ENCODE peak calls at places on chromosomes 11 and 22, in eight cellular contexts. One of them, this sample, is unnamed.
A peak's percentile ranks its signal among the peaks of the same experiment; 100 is the strongest.

GRCh38 chr22:49251371-49251770 is 576.3 kb downstream of the BRD1 start:
- DNase-seq in T-cell: no peak
- DNase-seq in ovary: no peak
- DNase-seq in amniotic epithelial cell: no peak
- DNase-seq in stimulated activated CD8-positive, alpha-beta memory T cell treated with anti-CD3 and anti-CD28 coated beads, Interleukin-2, amount 100 ng/mL, for 48 hours: no peak
- DNase-seq in Calu3: no peak
- DNase-seq in T-helper 2 cell: no peak
- DNase-seq in activated CD4-positive, alpha-beta memory T cell treated with anti-CD3 and anti-CD28 coated beads for 36 hours: no peak
- DNase-seq in this sample: no peak

GRCh38 chr11:14773755-14774154 is 118.3 kb downstream of the CYP2R1 start:
- DNase-seq in stimulated activated CD8-positive, alpha-beta memory T cell treated with anti-CD3 and anti-CD28 coated beads, Interleukin-2, amount 100 ng/mL, for 48 hours: no peak
- DNase-seq in Calu3: peak; percentile 2
- DNase-seq in amniotic epithelial cell: peak; percentile 31
- DNase-seq in T-helper 2 cell: no peak
- DNase-seq in ovary: no peak
- DNase-seq in activated CD4-positive, alpha-beta memory T cell treated with anti-CD3 and anti-CD28 coated beads for 36 hours: peak; percentile 16
- DNase-seq in T-cell: no peak
- DNase-seq in this sample: no peak

GRCh38 chr22:26461188-26461810 is 22.3 kb downstream of the HPS4 start:
- DNase-seq in activated CD4-positive, alpha-beta memory T cell treated with anti-CD3 and anti-CD28 coated beads for 36 hours: peak; percentile 42
- DNase-seq in ovary: no peak
- DNase-seq in amniotic epithelial cell: peak; percentile 38
- DNase-seq in T-helper 2 cell: no peak
- DNase-seq in stimulated activated CD8-positive, alpha-beta memory T cell treated with anti-CD3 and anti-CD28 coated beads, Interleukin-2, amount 100 ng/mL, for 48 hours: peak; percentile 24
- DNase-seq in Calu3: peak; percentile 71
- DNase-seq in T-cell: no peak
- DNase-seq in this sample: peak; percentile 50

GRCh38 chr11:120336641-120337132 is 474 bp downstream of the ARHGEF12 start:
- DNase-seq in amniotic epithelial cell: no peak
- DNase-seq in T-cell: no peak
- DNase-seq in T-helper 2 cell: peak; percentile 3
- DNase-seq in stimulated activated CD8-positive, alpha-beta memory T cell treated with anti-CD3 and anti-CD28 coated beads, Interleukin-2, amount 100 ng/mL, for 48 hours: no peak
- DNase-seq in activated CD4-positive, alpha-beta memory T cell treated with anti-CD3 and anti-CD28 coated beads for 36 hours: peak; percentile 42
- DNase-seq in ovary: peak; percentile 51
- DNase-seq in Calu3: no peak
- DNase-seq in this sample: no peak

GRCh38 chr11:36931167-36931566 is 333.1 kb upstream of the RAG2 start:
- DNase-seq in ovary: no peak
- DNase-seq in activated CD4-positive, alpha-beta memory T cell treated with anti-CD3 and anti-CD28 coated beads for 36 hours: no peak
- DNase-seq in T-helper 2 cell: no peak
- DNase-seq in Calu3: no peak
- DNase-seq in stimulated activated CD8-positive, alpha-beta memory T cell treated with anti-CD3 and anti-CD28 coated beads, Interleukin-2, amount 100 ng/mL, for 48 hours: no peak
- DNase-seq in amniotic epithelial cell: no peak
- DNase-seq in T-cell: no peak
- DNase-seq in this sample: no peak

GRCh38 chr22:23225724-23226496 is 45.6 kb downstream of the BCR start:
- DNase-seq in T-helper 2 cell: peak; percentile 49
- DNase-seq in Calu3: peak; percentile 81
- DNase-seq in ovary: no peak
- DNase-seq in activated CD4-positive, alpha-beta memory T cell treated with anti-CD3 and anti-CD28 coated beads for 36 hours: peak; percentile 60
- DNase-seq in T-cell: peak; percentile 35
- DNase-seq in stimulated activated CD8-positive, alpha-beta memory T cell treated with anti-CD3 and anti-CD28 coated beads, Interleukin-2, amount 100 ng/mL, for 48 hours: no peak
- DNase-seq in amniotic epithelial cell: peak; percentile 29
- DNase-seq in this sample: peak; percentile 62

GRCh38 chr11:11628651-11629050 is 6.8 kb upstream of the GALNT18 start:
- DNase-seq in stimulated activated CD8-positive, alpha-beta memory T cell treated with anti-CD3 and anti-CD28 coated beads, Interleukin-2, amount 100 ng/mL, for 48 hours: no peak
- DNase-seq in amniotic epithelial cell: no peak
- DNase-seq in T-helper 2 cell: no peak
- DNase-seq in Calu3: no peak
- DNase-seq in ovary: no peak
- DNase-seq in T-cell: no peak
- DNase-seq in activated CD4-positive, alpha-beta memory T cell treated with anti-CD3 and anti-CD28 coated beads for 36 hours: no peak
- DNase-seq in this sample: no peak

GRCh38 chr11:73265278-73265810 is 6.8 kb upstream of the P2RY6 start:
- DNase-seq in activated CD4-positive, alpha-beta memory T cell treated with anti-CD3 and anti-CD28 coated beads for 36 hours: no peak
- DNase-seq in Calu3: no peak
- DNase-seq in amniotic epithelial cell: peak; percentile 46
- DNase-seq in stimulated activated CD8-positive, alpha-beta memory T cell treated with anti-CD3 and anti-CD28 coated beads, Interleukin-2, amount 100 ng/mL, for 48 hours: no peak
- DNase-seq in T-helper 2 cell: no peak
- DNase-seq in T-cell: no peak
- DNase-seq in ovary: no peak
- DNase-seq in this sample: no peak

GRCh38 chr11:2525941-2526807 is 81.4 kb downstream of the KCNQ1 start:
- DNase-seq in activated CD4-positive, alpha-beta memory T cell treated with anti-CD3 and anti-CD28 coated beads for 36 hours: no peak
- DNase-seq in stimulated activated CD8-positive, alpha-beta memory T cell treated with anti-CD3 and anti-CD28 coated beads, Interleukin-2, amount 100 ng/mL, for 48 hours: no peak
- DNase-seq in T-helper 2 cell: no peak
- DNase-seq in Calu3: no peak
- DNase-seq in T-cell: no peak
- DNase-seq in amniotic epithelial cell: no peak
- DNase-seq in ovary: peak; percentile 7
- DNase-seq in this sample: no peak

GRCh38 chr11:115607621-115608191 is 103.5 kb upstream of the CADM1 start:
- DNase-seq in activated CD4-positive, alpha-beta memory T cell treated with anti-CD3 and anti-CD28 coated beads for 36 hours: no peak
- DNase-seq in ovary: no peak
- DNase-seq in T-cell: no peak
- DNase-seq in T-helper 2 cell: no peak
- DNase-seq in stimulated activated CD8-positive, alpha-beta memory T cell treated with anti-CD3 and anti-CD28 coated beads, Interleukin-2, amount 100 ng/mL, for 48 hours: no peak
- DNase-seq in Calu3: no peak
- DNase-seq in amniotic epithelial cell: no peak
- DNase-seq in this sample: no peak

GRCh38 chr11:2778630-2779498 is 79.1 kb upstream of the KCNQ1OT1 start:
- DNase-seq in T-helper 2 cell: no peak
- DNase-seq in Calu3: peak; percentile 68
- DNase-seq in activated CD4-positive, alpha-beta memory T cell treated with anti-CD3 and anti-CD28 coated beads for 36 hours: peak; percentile 6
- DNase-seq in T-cell: no peak
- DNase-seq in stimulated activated CD8-positive, alpha-beta memory T cell treated with anti-CD3 and anti-CD28 coated beads, Interleukin-2, amount 100 ng/mL, for 48 hours: no peak
- DNase-seq in ovary: peak; percentile 80
- DNase-seq in amniotic epithelial cell: peak; percentile 89
- DNase-seq in this sample: no peak

GRCh38 chr11:44631831-44632230 is 66.4 kb downstream of the CD82 start:
- DNase-seq in T-cell: no peak
- DNase-seq in activated CD4-positive, alpha-beta memory T cell treated with anti-CD3 and anti-CD28 coated beads for 36 hours: no peak
- DNase-seq in T-helper 2 cell: no peak
- DNase-seq in Calu3: no peak
- DNase-seq in ovary: no peak
- DNase-seq in stimulated activated CD8-positive, alpha-beta memory T cell treated with anti-CD3 and anti-CD28 coated beads, Interleukin-2, amount 100 ng/mL, for 48 hours: no peak
- DNase-seq in amniotic epithelial cell: no peak
- DNase-seq in this sample: no peak

GRCh38 chr11:12677131-12677530 is 2.9 kb downstream of the TEAD1 start:
- DNase-seq in T-helper 2 cell: no peak
- DNase-seq in activated CD4-positive, alpha-beta memory T cell treated with anti-CD3 and anti-CD28 coated beads for 36 hours: no peak
- DNase-seq in stimulated activated CD8-positive, alpha-beta memory T cell treated with anti-CD3 and anti-CD28 coated beads, Interleukin-2, amount 100 ng/mL, for 48 hours: no peak
- DNase-seq in ovary: peak; percentile 34
- DNase-seq in Calu3: no peak
- DNase-seq in amniotic epithelial cell: peak; percentile 63
- DNase-seq in T-cell: no peak
- DNase-seq in this sample: no peak

GRCh38 chr22:24392218-24392931 is 35.0 kb upstream of the ADORA2A start:
- DNase-seq in amniotic epithelial cell: no peak
- DNase-seq in ovary: no peak
- DNase-seq in T-cell: no peak
- DNase-seq in Calu3: no peak
- DNase-seq in stimulated activated CD8-positive, alpha-beta memory T cell treated with anti-CD3 and anti-CD28 coated beads, Interleukin-2, amount 100 ng/mL, for 48 hours: no peak
- DNase-seq in activated CD4-positive, alpha-beta memory T cell treated with anti-CD3 and anti-CD28 coated beads for 36 hours: no peak
- DNase-seq in T-helper 2 cell: no peak
- DNase-seq in this sample: no peak

GRCh38 chr22:45804986-45805325 is 133.3 kb downstream of the ATXN10 start:
- DNase-seq in T-cell: no peak
- DNase-seq in activated CD4-positive, alpha-beta memory T cell treated with anti-CD3 and anti-CD28 coated beads for 36 hours: no peak
- DNase-seq in stimulated activated CD8-positive, alpha-beta memory T cell treated with anti-CD3 and anti-CD28 coated beads, Interleukin-2, amount 100 ng/mL, for 48 hours: no peak
- DNase-seq in Calu3: peak; percentile 43
- DNase-seq in amniotic epithelial cell: peak; percentile 100
- DNase-seq in ovary: no peak
- DNase-seq in T-helper 2 cell: no peak
- DNase-seq in this sample: peak; percentile 80

GRCh38 chr11:4482445-4482844 is at the start of gene OR52K1:
- DNase-seq in activated CD4-positive, alpha-beta memory T cell treated with anti-CD3 and anti-CD28 coated beads for 36 hours: no peak
- DNase-seq in T-helper 2 cell: no peak
- DNase-seq in ovary: no peak
- DNase-seq in Calu3: no peak
- DNase-seq in stimulated activated CD8-positive, alpha-beta memory T cell treated with anti-CD3 and anti-CD28 coated beads, Interleukin-2, amount 100 ng/mL, for 48 hours: no peak
- DNase-seq in amniotic epithelial cell: no peak
- DNase-seq in T-cell: no peak
- DNase-seq in this sample: no peak

GRCh38 chr11:2621919-2622318 is 77.9 kb downstream of the KCNQ1OT1 start:
- DNase-seq in ovary: no peak
- DNase-seq in stimulated activated CD8-positive, alpha-beta memory T cell treated with anti-CD3 and anti-CD28 coated beads, Interleukin-2, amount 100 ng/mL, for 48 hours: no peak
- DNase-seq in activated CD4-positive, alpha-beta memory T cell treated with anti-CD3 and anti-CD28 coated beads for 36 hours: no peak
- DNase-seq in T-helper 2 cell: no peak
- DNase-seq in amniotic epithelial cell: no peak
- DNase-seq in Calu3: no peak
- DNase-seq in T-cell: no peak
- DNase-seq in this sample: no peak

GRCh38 chr11:65422104-65422632 is 430 bp upstream of the NEAT1 start:
- DNase-seq in ovary: peak; percentile 99
- DNase-seq in activated CD4-positive, alpha-beta memory T cell treated with anti-CD3 and anti-CD28 coated beads for 36 hours: peak; percentile 98
- DNase-seq in T-cell: peak; percentile 74
- DNase-seq in stimulated activated CD8-positive, alpha-beta memory T cell treated with anti-CD3 and anti-CD28 coated beads, Interleukin-2, amount 100 ng/mL, for 48 hours: peak; percentile 96
- DNase-seq in T-helper 2 cell: peak; percentile 80
- DNase-seq in amniotic epithelial cell: peak; percentile 96
- DNase-seq in Calu3: peak; percentile 97
- DNase-seq in this sample: peak; percentile 87

GRCh38 chr11:61075891-61076290 is 26.4 kb upstream of the CD5 start:
- DNase-seq in T-helper 2 cell: no peak
- DNase-seq in Calu3: peak; percentile 68
- DNase-seq in ovary: peak; percentile 54
- DNase-seq in activated CD4-positive, alpha-beta memory T cell treated with anti-CD3 and anti-CD28 coated beads for 36 hours: peak; percentile 32
- DNase-seq in T-cell: no peak
- DNase-seq in amniotic epithelial cell: peak; percentile 78
- DNase-seq in stimulated activated CD8-positive, alpha-beta memory T cell treated with anti-CD3 and anti-CD28 coated beads, Interleukin-2, amount 100 ng/mL, for 48 hours: no peak
- DNase-seq in this sample: no peak

GRCh38 chr22:42190274-42190673 is 59.7 kb upstream of the CYP2D6 start:
- DNase-seq in Calu3: no peak
- DNase-seq in T-cell: no peak
- DNase-seq in stimulated activated CD8-positive, alpha-beta memory T cell treated with anti-CD3 and anti-CD28 coated beads, Interleukin-2, amount 100 ng/mL, for 48 hours: no peak
- DNase-seq in T-helper 2 cell: no peak
- DNase-seq in ovary: no peak
- DNase-seq in amniotic epithelial cell: peak; percentile 29
- DNase-seq in activated CD4-positive, alpha-beta memory T cell treated with anti-CD3 and anti-CD28 coated beads for 36 hours: no peak
- DNase-seq in this sample: no peak

GRCh38 chr11:121575250-121575962 is 122.6 kb upstream of the SORL1-AS1 start:
- DNase-seq in T-helper 2 cell: no peak
- DNase-seq in activated CD4-positive, alpha-beta memory T cell treated with anti-CD3 and anti-CD28 coated beads for 36 hours: peak; percentile 22
- DNase-seq in stimulated activated CD8-positive, alpha-beta memory T cell treated with anti-CD3 and anti-CD28 coated beads, Interleukin-2, amount 100 ng/mL, for 48 hours: no peak
- DNase-seq in Calu3: no peak
- DNase-seq in T-cell: no peak
- DNase-seq in ovary: peak; percentile 93
- DNase-seq in amniotic epithelial cell: peak; percentile 85
- DNase-seq in this sample: no peak

GRCh38 chr11:65654375-65655349 is 8.1 kb downstream of the RELA start:
- DNase-seq in ovary: no peak
- DNase-seq in activated CD4-positive, alpha-beta memory T cell treated with anti-CD3 and anti-CD28 coated beads for 36 hours: no peak
- DNase-seq in T-helper 2 cell: no peak
- DNase-seq in Calu3: no peak
- DNase-seq in stimulated activated CD8-positive, alpha-beta memory T cell treated with anti-CD3 and anti-CD28 coated beads, Interleukin-2, amount 100 ng/mL, for 48 hours: no peak
- DNase-seq in T-cell: no peak
- DNase-seq in amniotic epithelial cell: no peak
- DNase-seq in this sample: no peak

GRCh38 chr11:12642040-12642439 is 32.2 kb upstream of the TEAD1 start:
- DNase-seq in amniotic epithelial cell: peak; percentile 79
- DNase-seq in ovary: no peak
- DNase-seq in T-helper 2 cell: no peak
- DNase-seq in Calu3: no peak
- DNase-seq in T-cell: no peak
- DNase-seq in stimulated activated CD8-positive, alpha-beta memory T cell treated with anti-CD3 and anti-CD28 coated beads, Interleukin-2, amount 100 ng/mL, for 48 hours: no peak
- DNase-seq in activated CD4-positive, alpha-beta memory T cell treated with anti-CD3 and anti-CD28 coated beads for 36 hours: no peak
- DNase-seq in this sample: no peak

GRCh38 chr11:81870066-81870412 is 863.6 kb downstream of the FAM181B start:
- DNase-seq in Calu3: no peak
- DNase-seq in amniotic epithelial cell: no peak
- DNase-seq in T-helper 2 cell: no peak
- DNase-seq in stimulated activated CD8-positive, alpha-beta memory T cell treated with anti-CD3 and anti-CD28 coated beads, Interleukin-2, amount 100 ng/mL, for 48 hours: no peak
- DNase-seq in ovary: no peak
- DNase-seq in T-cell: no peak
- DNase-seq in activated CD4-positive, alpha-beta memory T cell treated with anti-CD3 and anti-CD28 coated beads for 36 hours: no peak
- DNase-seq in this sample: no peak

GRCh38 chr11:16933756-16934603 is 80.2 kb downstream of the PLEKHA7 start:
- DNase-seq in ovary: peak; percentile 56
- DNase-seq in amniotic epithelial cell: peak; percentile 86
- DNase-seq in T-cell: no peak
- DNase-seq in T-helper 2 cell: no peak
- DNase-seq in activated CD4-positive, alpha-beta memory T cell treated with anti-CD3 and anti-CD28 coated beads for 36 hours: no peak
- DNase-seq in stimulated activated CD8-positive, alpha-beta memory T cell treated with anti-CD3 and anti-CD28 coated beads, Interleukin-2, amount 100 ng/mL, for 48 hours: no peak
- DNase-seq in Calu3: no peak
- DNase-seq in this sample: no peak

GRCh38 chr11:46643986-46644385 is 26.6 kb downstream of the ATG13 start:
- DNase-seq in ovary: no peak
- DNase-seq in amniotic epithelial cell: no peak
- DNase-seq in stimulated activated CD8-positive, alpha-beta memory T cell treated with anti-CD3 and anti-CD28 coated beads, Interleukin-2, amount 100 ng/mL, for 48 hours: no peak
- DNase-seq in activated CD4-positive, alpha-beta memory T cell treated with anti-CD3 and anti-CD28 coated beads for 36 hours: no peak
- DNase-seq in T-cell: no peak
- DNase-seq in Calu3: no peak
- DNase-seq in T-helper 2 cell: no peak
- DNase-seq in this sample: no peak

This sample was measured in Caki2.